ENCODE peak calls at places on chromosomes 4 and X, in five cellular contexts. K, E, C, T and N are unnamed samples.

GRCh38 chr4:100286601-100287000 is 96.3 kb upstream of the DDIT4L start:
- DNase-seq in C (peak; percentile 60), E (no peak), K (no peak), T (no peak), N (no peak)

GRCh38 chr4:72312032-72312650 is 256.9 kb downstream of the ADAMTS3 start:
- DNase-seq in K (peak; percentile 96), C (peak; percentile 75), E (peak; percentile 95), T (peak; percentile 95), N (peak; percentile 81)

GRCh38 chr4:121451310-121451709 is 70.5 kb upstream of the QRFPR start:
- DNase-seq in C (no peak), K (no peak), E (no peak), T (no peak), N (no peak)

GRCh38 chrX:47864785-47865184 is 28.1 kb downstream of the ZNF81 start:
- DNase-seq in E (no peak), T (no peak), C (no peak), K (no peak), N (no peak)

GRCh38 chr4:140937866-140938265 is 181.7 kb upstream of the TBC1D9 start:
- DNase-seq in T (no peak), K (peak; percentile 81), E (peak; percentile 69), C (no peak), N (peak; percentile 85)

GRCh38 chr4:85790582-85790981 is 315.6 kb downstream of the ARHGAP24 start:
- DNase-seq in T (no peak), C (no peak), K (no peak), E (peak; percentile 94), N (no peak)

GRCh38 chr4:82753725-82754410 is 44.7 kb downstream of the SCD5 start:
- DNase-seq in T (peak; percentile 84), E (no peak), K (no peak), C (peak; percentile 43), N (no peak)

GRCh38 chrX:2183193-2183725 is 317.5 kb downstream of the DHRSX start:
- DNase-seq in C (peak; percentile 58), K (peak; percentile 9), T (no peak), E (no peak), N (no peak)

GRCh38 chr4:111618908-111619307 is 526.3 kb upstream of the FAM241A start:
- DNase-seq in E (peak; percentile 37), C (no peak), T (peak; percentile 20), K (no peak), N (no peak)

GRCh38 chr4:52407545-52407944 is 251.6 kb downstream of the USP46 start:
- DNase-seq in T (peak; percentile 54), C (peak; percentile 69), E (peak; percentile 2), K (no peak), N (no peak)

GRCh38 chr4:90024519-90024918 is 102.7 kb upstream of the CCSER1 start:
- DNase-seq in K (no peak), C (no peak), E (no peak), T (no peak), N (no peak)

GRCh38 chr4:169222768-169223167 is 48.0 kb downstream of the SH3RF1 start:
- DNase-seq in T (no peak), C (no peak), E (no peak), K (no peak), N (no peak)

GRCh38 chr4:101914761-101915160 is 124.2 kb downstream of the BANK1 start:
- DNase-seq in T (no peak), C (no peak), E (no peak), K (no peak), N (no peak)

GRCh38 chr4:11496313-11496956 is 67.7 kb upstream of the HS3ST1 start:
- DNase-seq in E (no peak), K (no peak), C (no peak), T (peak; percentile 99), N (no peak)

GRCh38 chrX:83501540-83501939 is 6.5 kb upstream of the POU3F4 start:
- DNase-seq in E (no peak), K (no peak), C (peak; percentile 74), T (no peak), N (no peak)

GRCh38 chr4:11634283-11634682 is 205.6 kb upstream of the HS3ST1 start:
- DNase-seq in T (peak; percentile 90), C (no peak), E (no peak), K (no peak), N (no peak)

GRCh38 chr4:8191136-8191747 is 7.8 kb upstream of the SH3TC1 start:
- DNase-seq in T (peak; percentile 81), E (peak; percentile 53), K (peak; percentile 70), C (no peak), N (no peak)

GRCh38 chr4:127501103-127501502 is 131.7 kb upstream of the INTU start:
- DNase-seq in C (no peak), K (peak; percentile 30), E (peak; percentile 49), T (peak; percentile 10), N (no peak)

GRCh38 chrX:40156472-40157227 is 58.9 kb upstream of the BCOR start:
- DNase-seq in C (peak; percentile 85), K (no peak), E (no peak), T (no peak), N (no peak)

GRCh38 chrX:15939737-15940136 is 85.1 kb upstream of the AP1S2 start:
- DNase-seq in T (no peak), C (no peak), K (no peak), E (no peak), N (no peak)

GRCh38 chrX:77953708-77954107 is 15.7 kb downstream of the PGAM4 start:
- DNase-seq in C (no peak), T (peak; percentile 4), E (peak; percentile 36), K (peak; percentile 16), N (no peak)

DNA sequence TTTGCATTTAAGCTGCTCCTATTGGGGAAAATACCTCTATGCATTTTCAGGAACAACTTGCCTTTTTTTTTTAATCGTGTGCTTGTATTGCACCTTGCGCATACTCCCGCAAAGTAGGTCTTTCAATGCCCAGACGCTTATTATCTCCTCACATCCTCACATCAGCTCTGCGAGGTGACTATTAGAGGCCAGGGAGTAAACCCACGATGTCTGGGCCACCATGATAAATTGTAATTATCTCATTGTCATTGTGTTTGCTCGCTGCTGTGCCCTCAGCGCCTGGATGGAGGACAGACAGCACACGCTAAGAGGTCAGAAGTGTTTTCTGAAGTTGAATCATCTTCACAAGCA is 974 bp upstream of the RELL1 start:
- DNase-seq in K (no peak), E (no peak), T (no peak), C (no peak), N (no peak)
- H3K4me3 ChIP-seq in K (peak overlapping the region; percentile 64), E (peak overlapping the region; percentile 56), T (peak overlapping the region; percentile 44), C (peak overlapping the region; percentile 80), N (peak overlapping the region; percentile 54)

DNA sequence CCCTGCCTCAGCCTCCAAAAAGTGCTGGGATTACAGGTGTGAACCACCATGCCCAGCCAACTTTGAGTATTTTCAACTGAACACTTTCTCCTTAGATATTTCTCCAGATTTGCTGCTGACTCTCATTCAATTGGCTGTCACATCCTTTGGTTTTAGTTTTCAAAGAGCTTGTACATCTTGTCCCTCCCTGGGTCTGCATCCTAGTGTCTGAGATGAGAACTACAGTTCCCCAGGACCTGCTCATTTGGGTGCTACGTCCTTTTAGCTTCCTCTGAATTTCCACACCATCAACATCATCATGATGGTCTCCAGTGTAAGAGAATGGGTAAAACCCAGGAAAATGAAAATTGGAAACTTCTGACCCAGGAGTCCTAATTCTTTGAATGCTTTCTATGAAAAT is 312.9 kb downstream of the NLGN4X start:
- DNase-seq in K (no peak), C (no peak), E (no peak), T (no peak), N (no peak)
- TF ChIP-seq CTCF in K (no peak), C (peak; percentile 64), E (no peak), T (no peak), N (no peak)

DNA sequence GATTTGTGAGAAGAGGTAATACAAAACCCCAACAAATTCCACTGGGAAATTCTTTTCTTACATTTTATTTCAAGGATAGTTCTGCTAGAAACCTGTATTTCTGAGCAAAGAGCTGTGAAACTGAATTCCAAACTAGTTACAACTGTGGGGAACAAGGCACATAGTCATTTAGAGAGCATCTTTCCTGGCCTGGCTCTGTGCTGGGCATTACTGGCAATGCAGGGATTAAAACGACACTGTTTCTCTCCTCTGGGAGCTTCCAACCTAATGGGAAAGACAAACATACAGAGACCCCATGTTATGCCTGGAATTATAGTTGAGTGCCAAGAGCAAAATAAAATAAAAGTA is 36.5 kb downstream of the SUPT20HL1 start:
- DNase-seq in C (no peak), E (no peak), K (no peak), T (no peak), N (no peak)
- H3K4me3 ChIP-seq in C (no peak overlapping the region), E (no peak overlapping the region), K (no peak overlapping the region), T (no peak overlapping the region), N (no peak overlapping the region)

DNA sequence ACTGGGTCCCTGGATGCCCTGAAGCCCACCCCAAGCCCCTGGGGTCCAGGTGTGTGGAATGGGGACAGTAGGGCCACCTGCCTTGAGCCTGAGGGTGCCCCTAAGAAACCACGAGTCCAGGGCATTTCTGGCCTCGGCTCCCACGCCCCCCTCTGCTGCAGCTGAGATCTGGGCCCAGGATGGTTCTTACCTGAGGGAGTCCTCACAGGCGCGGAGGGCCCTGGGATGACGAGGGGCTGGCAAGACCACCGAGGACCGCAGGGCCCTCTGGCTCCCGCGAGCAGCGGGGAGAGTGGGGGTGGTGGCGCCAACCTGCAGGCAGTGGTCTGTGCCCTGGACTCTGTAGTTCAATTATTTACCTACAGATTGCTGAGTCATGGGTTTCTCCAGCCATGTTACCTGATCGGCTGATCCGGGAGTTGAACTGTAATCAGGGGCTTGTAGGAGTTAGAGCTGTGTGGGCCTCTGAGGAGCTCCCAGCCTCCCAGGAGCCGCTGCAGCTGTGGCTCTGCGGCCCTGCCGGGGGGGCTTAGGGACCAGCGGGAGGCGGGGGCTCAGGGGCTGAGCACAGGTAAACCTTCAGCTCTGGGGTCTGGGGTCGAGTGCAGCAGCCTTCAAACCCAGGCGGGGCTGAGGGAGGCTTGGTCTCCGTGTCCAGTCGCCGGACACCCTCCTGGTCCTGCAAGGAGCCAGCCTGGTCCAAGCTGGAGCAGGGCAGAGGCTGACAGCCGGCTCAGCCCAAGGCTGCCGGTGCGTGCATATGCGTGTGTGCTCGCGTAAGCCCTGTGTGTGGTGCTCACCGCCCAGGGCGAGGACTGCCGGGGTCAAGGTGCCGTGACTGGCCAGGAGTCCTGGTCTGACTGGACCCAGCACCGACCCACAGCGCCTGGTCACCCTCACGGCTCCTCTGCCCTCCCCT is at the start of gene SLC26A1:
- DNase-seq in T (no peak), C (no peak), K (no peak), E (no peak), N (no peak)
- TF ChIP-seq CTCF in T (no peak), C (no peak), K (no peak), E (no peak), N (no peak)

GRCh38 chrX:119871245-119871598 is 311 bp downstream of the RNF113A start:
- DNase-seq in C (no peak), T (no peak), E (no peak), K (no peak), N (no peak)
- H3K4me3 ChIP-seq in C (peak overlapping the region; percentile 93), T (peak overlapping the region; percentile 75), E (peak overlapping the region; percentile 80), K (peak overlapping the region; percentile 74), N (peak overlapping the region; percentile 59)

DNA sequence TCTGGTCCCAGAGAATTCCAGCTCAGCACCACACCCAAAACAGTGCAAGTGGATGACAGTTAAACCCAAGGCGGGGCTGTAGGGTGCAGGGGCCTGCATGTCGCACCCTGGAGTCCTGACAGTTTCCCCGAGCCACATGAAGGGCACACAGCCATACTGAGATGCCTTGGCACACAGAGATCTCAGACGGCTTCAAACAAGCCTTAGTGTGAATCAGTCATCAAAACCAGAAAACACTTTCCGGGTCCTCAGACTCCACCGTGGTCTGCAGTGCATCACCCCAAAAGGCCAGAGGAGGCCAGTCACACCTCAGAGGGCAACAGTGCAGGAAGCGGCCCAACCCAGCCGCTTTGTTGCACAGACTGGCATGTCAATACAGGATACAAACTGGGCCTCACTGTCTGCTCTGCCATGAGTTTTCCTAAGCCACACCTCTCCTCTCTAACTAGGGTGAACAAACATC is 64.6 kb upstream of the ENPP6 start:
- DNase-seq in T (peak; percentile 82), K (no peak), C (peak; percentile 59), E (no peak), N (no peak)
- TF ChIP-seq CTCF in T (peak; percentile 38), K (no peak), C (peak; percentile 49), E (no peak), N (no peak)

GRCh38 chr4:160493206-160493605 is 1390.3 kb downstream of the RAPGEF2 start:
- DNase-seq in C (no peak), K (no peak), T (no peak), E (no peak), N (no peak)
- H3K4me3 ChIP-seq in C (peak overlapping the region; percentile 62), K (no peak overlapping the region), T (no peak overlapping the region), E (no peak overlapping the region), N (no peak overlapping the region)